ENCODE peak calls at places on chromosome 1, in ten cellular contexts. One of them, this sample, is unnamed.

GRCh38 chr1:62625415-62625814 is 28.1 kb downstream of the ANGPTL3 start:
- DNase-seq in ELR: peak
- DNase-seq in iPS-NIHi11: no peak
- DNase-seq in NCI-H1092: no peak
- DNase-seq in NCI-H1436: no peak
- DNase-seq in EL: no peak
- DNase-seq in left ventricle myocardium inferior: no peak
- DNase-seq in sigmoid colon: no peak
- DNase-seq in fibroblast of gingiva: no peak
- DNase-seq in PC-9: no peak
- DNase-seq in this sample: no peak

GRCh38 chr1:8903908-8904650 is 25.6 kb upstream of the ENO1 start:
- DNase-seq in ELR: peak
- DNase-seq in iPS-NIHi11: peak
- DNase-seq in NCI-H1092: no peak
- DNase-seq in NCI-H1436: no peak
- DNase-seq in EL: peak
- DNase-seq in left ventricle myocardium inferior: no peak
- DNase-seq in sigmoid colon: peak
- DNase-seq in fibroblast of gingiva: peak
- DNase-seq in PC-9: peak
- DNase-seq in this sample: peak

GRCh38 chr1:7705048-7705907 is 65.8 kb upstream of the VAMP3 start:
- DNase-seq in ELR: no peak
- DNase-seq in iPS-NIHi11: peak
- DNase-seq in NCI-H1092: no peak
- DNase-seq in NCI-H1436: no peak
- DNase-seq in EL: no peak
- DNase-seq in left ventricle myocardium inferior: peak
- DNase-seq in sigmoid colon: peak
- DNase-seq in fibroblast of gingiva: no peak
- DNase-seq in PC-9: no peak
- DNase-seq in this sample: no peak

GRCh38 chr1:151989131-151989868 is 4.4 kb downstream of the S100A10 start:
- DNase-seq in ELR: peak
- DNase-seq in iPS-NIHi11: no peak
- DNase-seq in NCI-H1092: no peak
- DNase-seq in NCI-H1436: no peak
- DNase-seq in EL: peak
- DNase-seq in left ventricle myocardium inferior: peak
- DNase-seq in sigmoid colon: peak
- DNase-seq in fibroblast of gingiva: peak
- DNase-seq in PC-9: peak
- DNase-seq in this sample: peak

GRCh38 chr1:21596179-21596578 is 73.0 kb downstream of the RAP1GAP start:
- DNase-seq in ELR: no peak
- DNase-seq in iPS-NIHi11: no peak
- DNase-seq in NCI-H1092: no peak
- DNase-seq in NCI-H1436: no peak
- DNase-seq in EL: no peak
- DNase-seq in left ventricle myocardium inferior: no peak
- DNase-seq in sigmoid colon: no peak
- DNase-seq in fibroblast of gingiva: no peak
- DNase-seq in PC-9: no peak
- DNase-seq in this sample: no peak

GRCh38 chr1:190001187-190001586 is 476.5 kb downstream of the BRINP3 start:
- DNase-seq in ELR: peak
- DNase-seq in iPS-NIHi11: no peak
- DNase-seq in NCI-H1092: no peak
- DNase-seq in NCI-H1436: no peak
- DNase-seq in EL: no peak
- DNase-seq in left ventricle myocardium inferior: no peak
- DNase-seq in sigmoid colon: no peak
- DNase-seq in fibroblast of gingiva: no peak
- DNase-seq in PC-9: no peak
- DNase-seq in this sample: peak

GRCh38 chr1:25954371-25954938 is 43.4 kb downstream of the PAFAH2 start:
- DNase-seq in ELR: no peak
- DNase-seq in iPS-NIHi11: no peak
- DNase-seq in NCI-H1092: no peak
- DNase-seq in NCI-H1436: no peak
- DNase-seq in EL: no peak
- DNase-seq in left ventricle myocardium inferior: no peak
- DNase-seq in sigmoid colon: no peak
- DNase-seq in fibroblast of gingiva: no peak
- DNase-seq in PC-9: no peak
- DNase-seq in this sample: no peak

GRCh38 chr1:37840711-37841110 is 18.7 kb downstream of the MTF1 start:
- DNase-seq in ELR: no peak
- DNase-seq in iPS-NIHi11: no peak
- DNase-seq in NCI-H1092: no peak
- DNase-seq in NCI-H1436: no peak
- DNase-seq in EL: no peak
- DNase-seq in left ventricle myocardium inferior: no peak
- DNase-seq in sigmoid colon: no peak
- DNase-seq in fibroblast of gingiva: no peak
- DNase-seq in PC-9: no peak
- DNase-seq in this sample: no peak

GRCh38 chr1:150056407-150056806 is 11.2 kb upstream of the VPS45 start:
- DNase-seq in ELR: no peak
- DNase-seq in iPS-NIHi11: no peak
- DNase-seq in NCI-H1092: no peak
- DNase-seq in NCI-H1436: no peak
- DNase-seq in EL: no peak
- DNase-seq in left ventricle myocardium inferior: no peak
- DNase-seq in sigmoid colon: no peak
- DNase-seq in fibroblast of gingiva: no peak
- DNase-seq in PC-9: no peak
- DNase-seq in this sample: no peak